ENCODE peak calls at places on chromosomes 1 and 21, in seven cellular contexts. One of them, this sample, is unnamed.

GRCh38 chr1:55235722-55236121 is 20.6 kb upstream of the USP24 start:
- DNase-seq in H1: no peak
- DNase-seq in HepG2: no peak
- DNase-seq in HEK293T: no peak
- DNase-seq in HCT116: no peak
- DNase-seq in GM12878: no peak
- DNase-seq in K562: no peak
- DNase-seq in this sample: no peak

GRCh38 chr1:28259935-28260802 is 851 bp downstream of the SESN2 start:
- DNase-seq in H1: peak
- DNase-seq in HepG2: no peak
- DNase-seq in HEK293T: peak
- DNase-seq in HCT116: no peak
- DNase-seq in GM12878: no peak
- DNase-seq in K562: peak
- DNase-seq in this sample: peak

GRCh38 chr1:48498096-48498791 is 26.2 kb upstream of the SPATA6 start:
- DNase-seq in H1: peak
- DNase-seq in HepG2: peak
- DNase-seq in HEK293T: peak
- DNase-seq in HCT116: peak
- DNase-seq in GM12878: no peak
- DNase-seq in K562: peak
- DNase-seq in this sample: peak

GRCh38 chr21:32712043-32712442 is 15.8 kb downstream of the SYNJ1 start:
- DNase-seq in H1: no peak
- DNase-seq in HepG2: no peak
- DNase-seq in HEK293T: no peak
- DNase-seq in HCT116: no peak
- DNase-seq in GM12878: peak
- DNase-seq in K562: no peak
- DNase-seq in this sample: no peak

GRCh38 chr1:51667556-51667955 is 50.7 kb downstream of the OSBPL9 start:
- DNase-seq in H1: no peak
- DNase-seq in HepG2: no peak
- DNase-seq in HEK293T: no peak
- DNase-seq in HCT116: no peak
- DNase-seq in GM12878: no peak
- DNase-seq in K562: no peak
- DNase-seq in this sample: no peak

GRCh38 chr1:109668123-109668800 is 405 bp downstream of the GSTM2 start:
- DNase-seq in H1: no peak
- DNase-seq in HepG2: no peak
- DNase-seq in HEK293T: peak
- DNase-seq in HCT116: no peak
- DNase-seq in GM12878: no peak
- DNase-seq in K562: peak
- DNase-seq in this sample: no peak

GRCh38 chr1:193602705-193603104 is 416.3 kb upstream of the B3GALT2 start:
- DNase-seq in H1: no peak
- DNase-seq in HepG2: no peak
- DNase-seq in HEK293T: no peak
- DNase-seq in HCT116: no peak
- DNase-seq in GM12878: no peak
- DNase-seq in K562: no peak
- DNase-seq in this sample: no peak

GRCh38 chr1:117631761-117632160 is 25.9 kb downstream of the TENT5C start:
- DNase-seq in H1: no peak
- DNase-seq in HepG2: no peak
- DNase-seq in HEK293T: no peak
- DNase-seq in HCT116: no peak
- DNase-seq in GM12878: no peak
- DNase-seq in K562: no peak
- DNase-seq in this sample: no peak

GRCh38 chr1:109488201-109488600 is 4.5 kb downstream of the ATXN7L2 start:
- DNase-seq in H1: no peak
- DNase-seq in HepG2: no peak
- DNase-seq in HEK293T: no peak
- DNase-seq in HCT116: no peak
- DNase-seq in GM12878: no peak
- DNase-seq in K562: peak
- DNase-seq in this sample: peak

GRCh38 chr1:111776397-111776796 is 20.7 kb downstream of the DDX20 start:
- DNase-seq in H1: no peak
- DNase-seq in HepG2: no peak
- DNase-seq in HEK293T: no peak
- DNase-seq in HCT116: no peak
- DNase-seq in GM12878: no peak
- DNase-seq in K562: no peak
- DNase-seq in this sample: no peak

GRCh38 chr1:9442266-9442846 is 96.9 kb upstream of the SLC25A33 start:
- DNase-seq in H1: no peak
- DNase-seq in HepG2: peak
- DNase-seq in HEK293T: no peak
- DNase-seq in HCT116: no peak
- DNase-seq in GM12878: no peak
- DNase-seq in K562: no peak
- DNase-seq in this sample: no peak

GRCh38 chr1:175195281-175195680 is 2.7 kb upstream of the KIAA0040 start:
- DNase-seq in H1: no peak
- DNase-seq in HepG2: no peak
- DNase-seq in HEK293T: no peak
- DNase-seq in HCT116: no peak
- DNase-seq in GM12878: no peak
- DNase-seq in K562: no peak
- DNase-seq in this sample: no peak

GRCh38 chr1:246516126-246516525 is 9.0 kb upstream of the SMYD3 start:
- DNase-seq in H1: no peak
- DNase-seq in HepG2: no peak
- DNase-seq in HEK293T: no peak
- DNase-seq in HCT116: no peak
- DNase-seq in GM12878: no peak
- DNase-seq in K562: no peak
- DNase-seq in this sample: no peak

GRCh38 chr1:221994274-221994698 is 252.4 kb upstream of the DUSP10 start:
- DNase-seq in H1: no peak
- DNase-seq in HepG2: no peak
- DNase-seq in HEK293T: no peak
- DNase-seq in HCT116: no peak
- DNase-seq in GM12878: peak
- DNase-seq in K562: no peak
- DNase-seq in this sample: no peak

GRCh38 chr21:43764576-43765495 is 11.3 kb downstream of the CSTB start:
- DNase-seq in H1: no peak
- DNase-seq in HepG2: no peak
- DNase-seq in HEK293T: no peak
- DNase-seq in HCT116: no peak
- DNase-seq in GM12878: no peak
- DNase-seq in K562: no peak
- DNase-seq in this sample: no peak

GRCh38 chr21:37873655-37874054 is 42.6 kb downstream of the KCNJ6 start:
- DNase-seq in H1: no peak
- DNase-seq in HepG2: no peak
- DNase-seq in HEK293T: no peak
- DNase-seq in HCT116: no peak
- DNase-seq in GM12878: no peak
- DNase-seq in K562: no peak
- DNase-seq in this sample: no peak

GRCh38 chr1:67646145-67647035 is 38.6 kb upstream of the GADD45A start:
- DNase-seq in H1: no peak
- DNase-seq in HepG2: no peak
- DNase-seq in HEK293T: peak
- DNase-seq in HCT116: no peak
- DNase-seq in GM12878: no peak
- DNase-seq in K562: peak
- DNase-seq in this sample: no peak

GRCh38 chr1:11967028-11967547 is 13.2 kb upstream of the MFN2 start:
- DNase-seq in H1: peak
- DNase-seq in HepG2: peak
- DNase-seq in HEK293T: peak
- DNase-seq in HCT116: peak
- DNase-seq in GM12878: peak
- DNase-seq in K562: peak
- DNase-seq in this sample: peak

GRCh38 chr1:199089393-199090122 is 450.7 kb downstream of the PTPRC start:
- DNase-seq in H1: no peak
- DNase-seq in HepG2: no peak
- DNase-seq in HEK293T: no peak
- DNase-seq in HCT116: no peak
- DNase-seq in GM12878: peak
- DNase-seq in K562: no peak
- DNase-seq in this sample: no peak

GRCh38 chr1:222168621-222169020 is 379.3 kb downstream of the HHIPL2 start:
- DNase-seq in H1: no peak
- DNase-seq in HepG2: no peak
- DNase-seq in HEK293T: no peak
- DNase-seq in HCT116: no peak
- DNase-seq in GM12878: no peak
- DNase-seq in K562: no peak
- DNase-seq in this sample: no peak

GRCh38 chr1:165858364-165858823 is 31.0 kb downstream of the UCK2 start:
- DNase-seq in H1: no peak
- DNase-seq in HepG2: peak
- DNase-seq in HEK293T: no peak
- DNase-seq in HCT116: no peak
- DNase-seq in GM12878: no peak
- DNase-seq in K562: no peak
- DNase-seq in this sample: no peak

GRCh38 chr1:94925561-94926364 is 1.1 kb downstream of the CNN3 start:
- DNase-seq in H1: peak
- DNase-seq in HepG2: peak
- DNase-seq in HEK293T: peak
- DNase-seq in HCT116: peak
- DNase-seq in GM12878: peak
- DNase-seq in K562: no peak
- DNase-seq in this sample: peak

GRCh38 chr1:46301406-46302090 is 1.9 kb downstream of the LRRC41 start:
- DNase-seq in H1: no peak
- DNase-seq in HepG2: peak
- DNase-seq in HEK293T: no peak
- DNase-seq in HCT116: no peak
- DNase-seq in GM12878: no peak
- DNase-seq in K562: peak
- DNase-seq in this sample: peak

GRCh38 chr1:232905324-232906034 is 44.9 kb upstream of the NTPCR start:
- DNase-seq in H1: no peak
- DNase-seq in HepG2: no peak
- DNase-seq in HEK293T: no peak
- DNase-seq in HCT116: no peak
- DNase-seq in GM12878: no peak
- DNase-seq in K562: no peak
- DNase-seq in this sample: no peak

GRCh38 chr1:232912845-232913580 is 37.4 kb upstream of the NTPCR start:
- DNase-seq in H1: no peak
- DNase-seq in HepG2: no peak
- DNase-seq in HEK293T: no peak
- DNase-seq in HCT116: no peak
- DNase-seq in GM12878: no peak
- DNase-seq in K562: no peak
- DNase-seq in this sample: no peak

GRCh38 chr1:232906441-232906840 is 44.0 kb upstream of the NTPCR start:
- DNase-seq in H1: no peak
- DNase-seq in HepG2: no peak
- DNase-seq in HEK293T: no peak
- DNase-seq in HCT116: no peak
- DNase-seq in GM12878: no peak
- DNase-seq in K562: no peak
- DNase-seq in this sample: no peak

GRCh38 chr1:232915212-232915611 is 35.2 kb upstream of the NTPCR start:
- DNase-seq in H1: no peak
- DNase-seq in HepG2: no peak
- DNase-seq in HEK293T: no peak
- DNase-seq in HCT116: no peak
- DNase-seq in GM12878: no peak
- DNase-seq in K562: no peak
- DNase-seq in this sample: no peak

GRCh38 chr1:232911027-232911599 is 39.3 kb upstream of the NTPCR start:
- DNase-seq in H1: no peak
- DNase-seq in HepG2: no peak
- DNase-seq in HEK293T: no peak
- DNase-seq in HCT116: no peak
- DNase-seq in GM12878: no peak
- DNase-seq in K562: no peak
- DNase-seq in this sample: no peak
- TF ChIP-seq SP1 in H1: no peak
- TF ChIP-seq SP1 in HepG2: no peak
- TF ChIP-seq SP1 in HEK293T: no peak
- TF ChIP-seq SP1 in HCT116: no peak
- TF ChIP-seq SP1 in GM12878: no peak
- TF ChIP-seq SP1 in K562: no peak
- TF ChIP-seq SP1 in this sample: no peak

GRCh38 chr1:203536981-203537455 is 43.1 kb downstream of the OPTC start:
- DNase-seq in H1: no peak
- DNase-seq in HepG2: peak
- DNase-seq in HEK293T: no peak
- DNase-seq in HCT116: no peak
- DNase-seq in GM12878: no peak
- DNase-seq in K562: no peak
- DNase-seq in this sample: no peak
- TF ChIP-seq SP1 in H1: no peak
- TF ChIP-seq SP1 in HepG2: no peak
- TF ChIP-seq SP1 in HEK293T: no peak
- TF ChIP-seq SP1 in HCT116: no peak
- TF ChIP-seq SP1 in GM12878: no peak
- TF ChIP-seq SP1 in K562: no peak
- TF ChIP-seq SP1 in this sample: no peak

GRCh38 chr1:234881893-234882771 is 246.5 kb downstream of the TOMM20 start:
- DNase-seq in H1: no peak
- DNase-seq in HepG2: no peak
- DNase-seq in HEK293T: no peak
- DNase-seq in HCT116: no peak
- DNase-seq in GM12878: peak
- DNase-seq in K562: no peak
- DNase-seq in this sample: no peak
- TF ChIP-seq SP1 in H1: no peak
- TF ChIP-seq SP1 in HepG2: no peak
- TF ChIP-seq SP1 in HEK293T: no peak
- TF ChIP-seq SP1 in HCT116: no peak
- TF ChIP-seq SP1 in GM12878: no peak
- TF ChIP-seq SP1 in K562: no peak
- TF ChIP-seq SP1 in this sample: no peak

DNA sequence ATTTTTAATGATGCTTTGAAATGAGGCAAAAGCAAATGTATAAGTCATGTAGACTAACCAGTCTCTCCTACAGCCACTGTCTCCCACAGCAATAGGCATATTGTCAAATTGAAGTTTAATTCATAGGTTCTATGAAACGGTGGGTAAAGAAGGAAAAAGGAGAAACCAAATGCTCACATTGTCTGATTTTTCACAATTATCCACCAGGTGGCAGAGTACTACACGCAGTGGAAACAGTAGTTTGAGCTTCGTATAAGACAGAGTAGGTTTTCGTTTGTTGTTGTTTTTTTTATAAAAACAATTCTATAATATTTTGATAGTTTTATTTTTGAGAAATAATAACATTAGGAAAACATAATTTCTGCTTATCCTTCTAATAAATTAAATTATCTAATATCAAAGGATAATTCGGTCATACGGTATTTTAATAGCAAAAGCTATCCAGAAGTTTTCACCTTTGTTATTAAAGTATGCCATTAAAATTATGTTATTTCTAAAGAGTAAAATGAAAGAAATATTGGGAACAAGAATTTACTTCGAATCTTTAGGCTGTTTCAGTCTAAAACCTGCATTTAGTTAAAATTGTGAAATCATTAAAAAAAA is 39.1 kb downstream of the TYW3 start:
- DNase-seq in H1: no peak
- DNase-seq in HepG2: peak
- DNase-seq in HEK293T: peak
- DNase-seq in HCT116: peak
- DNase-seq in GM12878: peak
- DNase-seq in K562: peak
- DNase-seq in this sample: no peak
- TF ChIP-seq SP1 in H1: no peak
- TF ChIP-seq SP1 in HepG2: no peak
- TF ChIP-seq SP1 in HEK293T: no peak
- TF ChIP-seq SP1 in HCT116: no peak
- TF ChIP-seq SP1 in GM12878: no peak
- TF ChIP-seq SP1 in K562: no peak
- TF ChIP-seq SP1 in this sample: no peak